ENCODE peak calls at places on chromosome 19, in ten cellular contexts. F, L, J, Q, E, S, R, B, M and T are unnamed samples.

GRCh38 chr19:54882758-54883157 is 8.7 kb downstream of the FCAR start:
- DNase-seq in Q (no peak), L (no peak), J (no peak), M (no peak), R (peak; percentile 35), F (no peak), E (no peak), S (no peak), B (no peak), T (no peak)

GRCh38 chr19:45823182-45823581 is 8.1 kb upstream of the RSPH6A start:
- DNase-seq in M (no peak), Q (no peak), F (no peak), R (no peak), J (no peak), L (no peak), S (no peak), E (no peak), B (no peak), T (no peak)

GRCh38 chr19:4082172-4082571 is 15.5 kb upstream of the ZBTB7A start:
- DNase-seq in R (no peak), M (no peak), J (no peak), F (no peak), E (no peak), S (no peak), L (no peak), B (no peak), Q (no peak), T (no peak)

GRCh38 chr19:31451686-31452325 is 102.6 kb upstream of the TSHZ3 start:
- DNase-seq in S (no peak), E (no peak), Q (no peak), F (no peak), M (no peak), R (no peak), B (peak; percentile 53), L (no peak), J (no peak), T (no peak)

GRCh38 chr19:13978721-13979191 is 26.4 kb downstream of the DCAF15 start:
- DNase-seq in S (no peak), F (peak; percentile 38), L (no peak), J (no peak), B (no peak), R (no peak), E (no peak), M (peak; percentile 29), Q (no peak), T (no peak)

GRCh38 chr19:29876414-29876813 is 64.6 kb downstream of the CCNE1 start:
- DNase-seq in Q (no peak), R (no peak), E (no peak), J (no peak), L (no peak), F (no peak), M (no peak), S (no peak), B (no peak), T (no peak)

GRCh38 chr19:6481541-6482342 is at the start of gene DENND1C:
- DNase-seq in F (peak; percentile 61), R (peak; percentile 29), M (no peak), L (peak; percentile 67), S (peak; percentile 70), B (no peak), J (peak; percentile 61), E (no peak), Q (no peak), T (no peak)

GRCh38 chr19:4660181-4660791 is 9.9 kb downstream of the MYDGF start:
- DNase-seq in M (no peak), R (no peak), F (peak; percentile 50), S (no peak), E (no peak), B (no peak), Q (no peak), J (peak; percentile 83), L (no peak), T (peak; percentile 82)

GRCh38 chr19:5693195-5694166 is 3.4 kb downstream of the RPL36 start:
- DNase-seq in Q (no peak), M (no peak), B (no peak), F (no peak), J (peak; percentile 38), E (no peak), L (no peak), S (no peak), R (no peak), T (no peak)

GRCh38 chr19:7869453-7869909 is 4.7 kb downstream of the PRR36 start:
- DNase-seq in J (peak; percentile 81), L (peak; percentile 58), F (peak; percentile 53), R (peak; percentile 22), Q (no peak), E (no peak), S (peak; percentile 65), B (no peak), M (peak; percentile 54), T (no peak)

GRCh38 chr19:47013041-47013517 is 6.6 kb upstream of the NPAS1 start:
- DNase-seq in B (peak; percentile 45), J (peak; percentile 89), Q (peak; percentile 23), L (peak; percentile 61), E (no peak), R (no peak), M (peak; percentile 92), S (peak; percentile 91), F (peak; percentile 91), T (peak; percentile 93)

GRCh38 chr19:4567584-4568071 is 8.1 kb upstream of the SEMA6B start:
- DNase-seq in R (no peak), L (peak; percentile 69), S (peak; percentile 81), M (peak; percentile 62), J (peak; percentile 92), Q (no peak), E (no peak), B (no peak), F (peak; percentile 90), T (peak; percentile 77)

GRCh38 chr19:31595521-31595920 is 246.3 kb upstream of the TSHZ3 start:
- DNase-seq in Q (no peak), S (no peak), M (no peak), E (no peak), J (no peak), R (no peak), B (no peak), F (no peak), L (no peak), T (no peak)

GRCh38 chr19:18153555-18154134 is 682 bp downstream of the PIK3R2 start:
- DNase-seq in J (no peak), L (peak; percentile 30), Q (no peak), B (no peak), R (no peak), S (no peak), E (no peak), F (no peak), M (no peak), T (peak; percentile 57)

GRCh38 chr19:51256053-51256682 is 5.3 kb downstream of the SIGLECL1 start:
- DNase-seq in M (no peak), J (no peak), Q (no peak), S (no peak), F (no peak), L (no peak), R (no peak), E (no peak), B (no peak), T (no peak)

GRCh38 chr19:35357867-35358573 is at the start of gene FFAR3:
- DNase-seq in R (no peak), S (peak; percentile 70), L (no peak), Q (no peak), F (no peak), B (no peak), J (no peak), E (no peak), M (peak; percentile 50), T (peak; percentile 70)

GRCh38 chr19:33302974-33303790 is 848 bp upstream of the CEBPA start:
- DNase-seq in R (no peak), E (no peak), F (peak; percentile 71), M (peak; percentile 59), S (peak; percentile 73), J (peak; percentile 66), Q (no peak), L (no peak), B (peak; percentile 57), T (peak; percentile 85)